ENCODE peak calls at places on chromosomes 1 and 21, in four cellular contexts. X is RCC 7860, V is naive B cell, R is anterior cingulate cortex. G is an unnamed sample.

GRCh38 chr1:72186733-72187307 is 95.5 kb downstream of the NEGR1 start:
- DNase-seq in X (peak), V (no peak), R (no peak), G (peak)

GRCh38 chr1:31625561-31626272 is 8.2 kb downstream of the HCRTR1 start:
- DNase-seq in R (no peak), V (no peak), X (peak), G (no peak)

GRCh38 chr21:45969921-45970673 is 11.5 kb upstream of the COL6A1 start:
- DNase-seq in X (no peak), V (no peak), R (no peak), G (no peak)

GRCh38 chr1:53361541-53361961 is 33.7 kb upstream of the LRP8 start:
- DNase-seq in X (no peak), R (no peak), V (no peak), G (no peak)

GRCh38 chr1:52502789-52503188 is 50.1 kb downstream of the TUT4 start:
- DNase-seq in X (no peak), V (no peak), R (no peak), G (peak)

GRCh38 chr1:180269848-180270766 is 40.0 kb downstream of the LHX4 start:
- DNase-seq in V (no peak), R (no peak), X (no peak), G (peak)

GRCh38 chr1:37556712-37557196 is at the start of gene DNALI1:
- DNase-seq in V (no peak), X (no peak), R (peak), G (peak)

GRCh38 chr1:226629896-226630550 is 81.5 kb downstream of the STUM start:
- DNase-seq in X (no peak), R (no peak), V (no peak), G (no peak)

GRCh38 chr1:245156041-245156735 is 1.4 kb downstream of the KIF26B start:
- DNase-seq in R (peak), V (peak), X (peak), G (peak)

GRCh38 chr1:226980122-226980551 is 40.0 kb downstream of the COQ8A start:
- DNase-seq in R (no peak), X (no peak), V (no peak), G (no peak)

GRCh38 chr1:60681095-60681860 is 401.1 kb upstream of the NFIA start:
- DNase-seq in V (no peak), X (no peak), R (no peak), G (no peak)

GRCh38 chr1:208170252-208170651 is 73.9 kb downstream of the PLXNA2 start:
- DNase-seq in X (no peak), R (peak), V (no peak), G (no peak)

GRCh38 chr1:206895837-206896242 is 1.4 kb upstream of the IL24 start:
- DNase-seq in R (no peak), V (no peak), X (no peak), G (no peak)

GRCh38 chr21:42088658-42089057 is 17.5 kb downstream of the UMODL1 start:
- DNase-seq in V (no peak), X (no peak), R (no peak), G (no peak)

GRCh38 chr1:162404550-162405160 is 7.3 kb downstream of the SH2D1B start:
- DNase-seq in X (no peak), V (no peak), R (no peak), G (no peak)